ENCODE peak calls at places on chromosomes 3 and 15, in four cellular contexts. L is left lung, H is AG09309, E is IMR-90. X is an unnamed sample.

GRCh38 chr15:25184356-25185155 is 229.8 kb downstream of the SNRPN start:
- DNase-seq in H (no peak), E (no peak), L (no peak), X (peak; percentile 57)

GRCh38 chr15:71434774-71435173 is 319.5 kb downstream of the THSD4 start:
- DNase-seq in L (no peak), H (no peak), E (no peak), X (no peak)

GRCh38 chr3:151895478-151895877 is 22.0 kb downstream of the SUCNR1 start:
- DNase-seq in H (no peak), L (no peak), E (no peak), X (no peak)

GRCh38 chr3:27715863-27716262 is 6.3 kb downstream of the EOMES start:
- DNase-seq in E (no peak), H (no peak), L (no peak), X (no peak)

GRCh38 chr3:85342915-85343314 is 384.1 kb downstream of the CADM2 start:
- DNase-seq in E (no peak), L (no peak), H (no peak), X (no peak)

GRCh38 chr3:123755508-123755907 is 128.6 kb downstream of the MYLK start:
- DNase-seq in E (no peak), L (no peak), H (no peak), X (no peak)

GRCh38 chr3:28933337-28933736 is 347.5 kb upstream of the RBMS3 start:
- DNase-seq in H (no peak), L (no peak), E (no peak), X (no peak)

GRCh38 chr3:64399205-64399800 is 174.0 kb upstream of the PRICKLE2 start:
- DNase-seq in L (no peak), E (peak; percentile 70), H (no peak), X (no peak)

DNA sequence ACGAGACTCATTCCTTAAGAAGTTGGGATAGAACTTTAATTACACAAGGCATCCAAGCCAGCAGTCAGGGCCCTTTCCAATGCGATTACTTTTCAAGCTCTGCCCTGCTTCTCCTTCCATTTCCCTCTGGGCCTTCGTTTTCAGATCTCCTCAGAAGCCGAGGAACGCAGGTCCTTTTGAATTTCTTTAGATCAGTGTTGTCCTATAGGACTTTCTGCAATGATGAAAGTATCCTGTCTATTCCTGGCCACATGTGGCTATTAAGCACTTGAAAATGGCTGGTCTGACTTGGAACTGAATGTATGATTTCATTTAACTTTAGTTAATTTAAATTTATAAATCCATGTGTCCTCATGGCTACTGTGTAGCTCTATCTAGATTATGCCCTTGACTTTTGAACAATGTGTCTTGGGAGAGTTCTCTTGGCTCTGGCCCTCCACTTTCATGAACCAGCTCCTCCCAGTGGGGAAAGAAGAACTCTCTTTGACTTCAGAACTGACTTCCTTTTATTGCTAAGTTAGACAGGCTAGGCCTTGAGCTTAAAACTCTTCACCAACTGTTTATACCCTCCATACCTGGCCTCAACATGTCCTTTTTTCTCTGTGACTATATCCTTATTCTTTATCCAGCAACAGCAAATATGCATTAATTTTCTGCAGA is 22.7 kb downstream of the TGFBR2 start:
- DNase-seq in E (no peak), L (no peak), H (no peak), X (no peak)
- TF ChIP-seq CTCF in E (no peak), L (no peak), H (peak; percentile 16), X (no peak)

DNA sequence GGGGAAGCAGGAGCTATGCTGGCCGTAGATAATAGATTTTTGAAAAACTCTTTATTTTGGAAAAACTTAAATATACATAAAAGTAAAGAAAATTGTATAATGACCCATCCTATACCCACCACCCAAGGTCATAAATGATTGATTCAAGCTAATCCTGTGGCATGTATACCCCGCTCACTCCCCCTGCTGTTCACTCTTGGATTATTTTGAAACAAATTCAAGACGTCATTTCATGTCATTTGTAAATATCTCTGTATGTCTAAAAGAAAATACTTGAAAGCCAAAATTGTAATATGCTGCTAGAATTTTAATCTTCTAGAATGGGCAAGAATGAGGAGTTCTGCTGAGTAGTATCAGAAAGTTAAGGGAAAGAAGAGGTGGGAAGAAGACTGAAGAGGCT is 241.7 kb downstream of the FEZF2 start:
- DNase-seq in E (peak; percentile 11), H (no peak), L (no peak), X (no peak)
- TF ChIP-seq CTCF in E (peak; percentile 38), H (peak; percentile 51), L (no peak), X (peak; percentile 74)

GRCh38 chr3:49634736-49635135 is 39.4 kb upstream of the APEH start:
- DNase-seq in L (no peak), H (no peak), E (no peak), X (no peak)
- TF ChIP-seq CTCF in L (no peak), H (no peak), E (no peak), X (peak; percentile 50)

GRCh38 chr3:125059488-125060245 is 3.9 kb upstream of the HEG1 start:
- DNase-seq in H (no peak), E (peak; percentile 37), L (no peak), X (no peak)
- TF ChIP-seq CTCF in H (peak; percentile 15), E (no peak), L (no peak), X (peak; percentile 29)

DNA sequence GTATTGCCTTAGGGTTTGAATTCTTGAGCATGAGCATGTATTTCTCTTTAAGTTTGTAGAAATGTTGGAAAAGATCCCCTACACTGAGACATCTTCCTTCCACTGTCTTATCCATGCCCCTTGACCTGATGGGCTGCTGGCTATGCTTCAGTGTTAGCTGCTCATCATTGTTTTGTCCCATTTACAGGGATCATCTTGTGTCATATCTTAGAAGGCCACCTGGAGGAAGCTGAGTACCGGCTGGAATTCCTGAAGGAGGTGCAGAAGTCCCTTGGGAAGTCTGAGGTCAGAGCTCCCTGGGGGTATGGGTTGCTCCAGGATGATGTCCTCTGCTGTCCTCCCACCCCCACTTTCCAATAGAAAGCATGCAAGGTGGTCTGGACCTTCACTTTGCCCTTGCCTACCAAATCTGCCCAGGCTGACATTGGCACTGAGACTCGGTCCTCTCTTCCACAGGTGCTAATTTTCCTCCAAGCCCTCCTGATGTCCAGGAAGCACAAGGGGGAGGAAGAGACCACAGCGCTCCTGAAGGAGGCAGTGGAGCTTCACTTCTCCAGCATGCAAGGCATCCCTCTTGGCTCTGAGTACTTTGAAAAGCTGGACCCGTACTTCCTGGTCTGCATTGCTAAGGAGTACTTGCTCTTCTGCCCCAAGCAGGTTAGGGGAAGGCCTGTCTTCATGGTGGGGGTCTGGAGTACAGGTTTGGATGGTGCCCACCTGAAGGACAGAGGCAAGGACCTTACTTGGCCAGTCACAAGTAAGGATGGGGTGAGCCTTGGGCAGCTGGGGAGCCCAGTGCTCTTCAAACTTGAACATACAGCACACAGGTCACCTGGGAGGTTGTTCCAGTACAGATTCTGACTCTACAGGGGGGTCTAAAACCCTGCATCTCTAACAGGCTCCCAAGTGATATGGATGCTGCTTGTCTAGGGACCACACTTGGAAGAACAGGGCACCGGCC is 17.7 kb downstream of the TTC21A start:
- DNase-seq in L (no peak), H (no peak), E (peak; percentile 57), X (no peak)
- TF ChIP-seq CTCF in L (peak; percentile 23), H (peak; percentile 67), E (peak; percentile 59), X (peak; percentile 27)